ENCODE peak calls at places on chromosomes 16 and 17, in four cellular contexts. R is upper lobe of right lung, W is bronchial epithelial cell, Y is body of pancreas. K is an unnamed sample.
A peak's percentile ranks its signal among the peaks of the same experiment; 100 is the strongest.

GRCh38 chr17:2213291-2213960 is 90.2 kb downstream of the SMG6 start:
- DNase-seq in R (no peak), W (no peak), Y (no peak), K (no peak)

GRCh38 chr17:64020068-64020766 is at the start of gene ICAM2:
- DNase-seq in R (no peak), W (no peak), Y (peak; percentile 55), K (no peak)

GRCh38 chr16:24689128-24689527 is 40.3 kb upstream of the TNRC6A start:
- DNase-seq in R (no peak), W (peak; percentile 45), Y (no peak), K (no peak)

GRCh38 chr17:71639865-71640264 is 481.0 kb upstream of the SOX9 start:
- DNase-seq in R (no peak), W (no peak), Y (no peak), K (no peak)

GRCh38 chr17:53749178-53749577 is 73.5 kb upstream of the KIF2B start:
- DNase-seq in R (no peak), W (peak; percentile 44), Y (no peak), K (no peak)

GRCh38 chr17:82287849-82288601 is 14.5 kb upstream of the CSNK1D start:
- DNase-seq in R (peak; percentile 93), W (peak; percentile 94), Y (peak; percentile 95), K (no peak)

GRCh38 chr17:16639438-16639837 is 14.2 kb downstream of the ZNF624 start:
- DNase-seq in R (no peak), W (no peak), Y (no peak), K (no peak)

GRCh38 chr16:12247811-12248210 is 271.3 kb downstream of the SNX29 start:
- DNase-seq in R (no peak), W (no peak), Y (no peak), K (no peak)

GRCh38 chr16:89687092-89687940 is 827 bp downstream of the CDK10 start:
- DNase-seq in R (no peak), W (peak; percentile 45), Y (peak; percentile 85), K (peak; percentile 60)

GRCh38 chr16:10635367-10636021 is 55.1 kb upstream of the EMP2 start:
- DNase-seq in R (no peak), W (no peak), Y (no peak), K (no peak)

GRCh38 chr17:7213895-7214299 is 5.7 kb downstream of the DLG4 start:
- DNase-seq in R (no peak), W (peak; percentile 69), Y (peak; percentile 82), K (no peak)

GRCh38 chr17:10126554-10127493 is 71.6 kb downstream of the GAS7 start:
- DNase-seq in R (no peak), W (no peak), Y (no peak), K (no peak)

GRCh38 chr17:72136692-72137550 is 16.1 kb downstream of the SOX9 start:
- DNase-seq in R (no peak), W (peak; percentile 98), Y (no peak), K (no peak)

GRCh38 chr17:50101346-50102163 is 6.4 kb downstream of the PDK2 start:
- DNase-seq in R (no peak), W (no peak), Y (peak; percentile 27), K (no peak)

GRCh38 chr16:28556914-28557320 is 3.2 kb downstream of the SGF29 start:
- DNase-seq in R (no peak), W (no peak), Y (no peak), K (no peak)

GRCh38 chr16:80580109-80580832 is 39.5 kb downstream of the DYNLRB2 start:
- DNase-seq in R (no peak), W (peak; percentile 23), Y (no peak), K (no peak)

GRCh38 chr17:72381597-72382397 is 261.0 kb downstream of the SOX9 start:
- DNase-seq in R (no peak), W (no peak), Y (no peak), K (no peak)

GRCh38 chr16:51150894-51151320 is at the start of gene SALL1:
- DNase-seq in R (no peak), W (no peak), Y (no peak), K (no peak)

GRCh38 chr17:36030949-36031348 is 13.2 kb upstream of the CCL23 start:
- DNase-seq in R (no peak), W (no peak), Y (no peak), K (no peak)

GRCh38 chr17:50396261-50397110 is 837 bp downstream of the LRRC59 start:
- DNase-seq in R (peak; percentile 76), W (peak; percentile 64), Y (peak; percentile 80), K (no peak)

GRCh38 chr17:76458580-76459490 is 5.9 kb upstream of the UBE2O start:
- DNase-seq in R (peak; percentile 77), W (peak; percentile 52), Y (peak; percentile 63), K (no peak)

GRCh38 chr17:49760909-49761558 is 2.9 kb downstream of the FAM117A start:
- DNase-seq in R (no peak), W (no peak), Y (no peak), K (no peak)

GRCh38 chr16:49848530-49848929 is 7.4 kb downstream of the ZNF423 start:
- DNase-seq in R (no peak), W (no peak), Y (no peak), K (no peak)

GRCh38 chr17:64622931-64623654 is 39.0 kb downstream of the SMURF2 start:
- DNase-seq in R (no peak), W (peak; percentile 97), Y (no peak), K (no peak)

GRCh38 chr16:51383909-51384308 is 232.8 kb upstream of the SALL1 start:
- DNase-seq in R (no peak), W (peak; percentile 36), Y (no peak), K (no peak)

GRCh38 chr17:81831957-81832607 is 1.0 kb downstream of the MCRIP1 start:
- DNase-seq in R (peak; percentile 78), W (peak; percentile 65), Y (no peak), K (no peak)

GRCh38 chr16:23974223-23974622 is 138.4 kb downstream of the PRKCB start:
- DNase-seq in R (no peak), W (no peak), Y (no peak), K (no peak)

GRCh38 chr17:41377546-41377945 is 4.6 kb downstream of the KRT34 start:
- DNase-seq in R (no peak), W (peak; percentile 30), Y (no peak), K (no peak)

GRCh38 chr17:794876-795275 is 12.7 kb downstream of the MRM3 start:
- DNase-seq in R (peak; percentile 84), W (peak; percentile 40), Y (peak; percentile 95), K (no peak)

GRCh38 chr16:67177743-67178699 is 5.7 kb downstream of the MATCAP1 start:
- DNase-seq in R (peak; percentile 93), W (peak; percentile 92), Y (peak; percentile 92), K (no peak)

GRCh38 chr17:1830288-1830687 is 483 bp downstream of the RPA1 start:
- DNase-seq in R (no peak), W (peak; percentile 43), Y (no peak), K (no peak)

GRCh38 chr16:55294129-55294528 is 29.9 kb upstream of the IRX6 start:
- DNase-seq in R (no peak), W (no peak), Y (no peak), K (no peak)

DNA sequence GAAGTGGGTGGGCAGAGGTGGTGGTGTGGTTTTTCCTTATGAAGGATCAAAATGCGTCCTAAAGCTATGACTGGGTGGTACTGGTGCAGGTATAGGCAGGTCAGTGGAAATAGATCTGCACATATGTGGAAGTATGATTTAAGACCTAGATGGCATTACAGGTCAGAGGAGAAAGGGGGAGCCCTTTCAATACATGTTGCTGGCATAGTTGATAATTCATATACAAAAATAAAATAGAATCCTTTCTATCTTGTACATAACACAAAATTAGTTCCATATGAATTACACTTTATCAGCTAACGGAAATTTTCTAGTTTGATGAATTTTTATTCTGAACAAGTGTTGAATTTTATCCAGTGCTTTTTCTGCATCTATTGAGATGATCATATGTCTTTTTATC is 20.8 kb upstream of the PIK3R5 start:
- DNase-seq in R (no peak), W (peak; percentile 13), Y (no peak), K (no peak)
- TF ChIP-seq CTCF in R (peak; percentile 21), W (no peak), Y (no peak), K (peak; percentile 33)

DNA sequence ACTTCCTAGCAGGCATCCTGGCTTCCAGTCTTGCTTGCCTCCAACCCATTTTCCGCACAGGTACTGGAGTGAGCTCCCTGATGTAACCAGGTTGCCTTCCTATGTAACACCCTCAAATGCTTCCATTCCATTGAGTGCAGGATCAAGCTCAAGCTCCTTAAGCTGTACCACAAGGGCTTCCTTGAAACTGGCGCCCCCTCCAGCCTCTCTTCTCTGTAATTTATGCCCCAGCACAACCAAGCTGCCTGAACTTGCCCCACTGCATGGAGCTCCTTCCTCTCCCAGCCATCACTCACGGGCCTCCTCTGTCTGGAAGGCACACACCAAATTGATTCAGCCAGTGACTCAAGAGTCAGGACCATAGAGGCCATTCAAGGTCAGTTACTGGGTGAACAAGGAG is 234.8 kb upstream of the RPL38 start:
- DNase-seq in R (no peak), W (no peak), Y (no peak), K (no peak)
- TF ChIP-seq CTCF in R (no peak), W (no peak), Y (no peak), K (no peak)

GRCh38 chr16:85832578-85833539 is 33.4 kb downstream of the COX4I1 start:
- DNase-seq in R (no peak), W (no peak), Y (no peak), K (peak; percentile 47)
- TF ChIP-seq CTCF in R (no peak), W (no peak), Y (no peak), K (no peak)

GRCh38 chr16:88633684-88634140 is 4.7 kb upstream of the IL17C start:
- DNase-seq in R (peak; percentile 80), W (peak; percentile 38), Y (no peak), K (no peak)
- TF ChIP-seq CTCF in R (peak; percentile 35), W (peak; percentile 48), Y (peak; percentile 24), K (peak; percentile 9)

GRCh38 chr17:19880393-19880792 is 12.7 kb upstream of the ULK2 start:
- DNase-seq in R (no peak), W (no peak), Y (no peak), K (no peak)

GRCh38 chr17:19883537-19884215 is 15.9 kb upstream of the ULK2 start:
- DNase-seq in R (peak; percentile 7), W (no peak), Y (no peak), K (no peak)

DNA sequence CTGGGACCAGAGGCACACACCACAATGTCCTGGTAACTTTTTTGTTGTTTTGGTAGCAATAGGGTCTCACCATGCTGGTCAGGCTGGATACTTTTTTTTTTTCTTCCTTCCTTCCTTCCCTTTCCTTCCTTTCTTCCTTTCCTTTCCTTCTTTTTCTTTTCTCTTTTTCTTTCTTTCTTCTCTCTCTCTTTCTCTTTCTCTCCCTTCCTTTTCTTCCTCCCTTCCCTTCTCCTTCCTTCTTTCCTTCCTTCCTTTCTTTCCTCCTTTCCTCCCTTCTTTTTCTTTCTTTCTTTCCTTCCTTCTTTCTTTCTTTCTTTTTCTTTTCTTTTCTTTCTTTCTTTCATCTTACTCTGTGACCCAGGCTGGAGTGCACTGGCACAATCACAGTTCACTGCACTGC is 18.4 kb upstream of the ULK2 start:
- DNase-seq in R (peak; percentile 17), W (no peak), Y (no peak), K (no peak)
- TF ChIP-seq CTCF in R (no peak), W (no peak), Y (no peak), K (no peak)

DNA sequence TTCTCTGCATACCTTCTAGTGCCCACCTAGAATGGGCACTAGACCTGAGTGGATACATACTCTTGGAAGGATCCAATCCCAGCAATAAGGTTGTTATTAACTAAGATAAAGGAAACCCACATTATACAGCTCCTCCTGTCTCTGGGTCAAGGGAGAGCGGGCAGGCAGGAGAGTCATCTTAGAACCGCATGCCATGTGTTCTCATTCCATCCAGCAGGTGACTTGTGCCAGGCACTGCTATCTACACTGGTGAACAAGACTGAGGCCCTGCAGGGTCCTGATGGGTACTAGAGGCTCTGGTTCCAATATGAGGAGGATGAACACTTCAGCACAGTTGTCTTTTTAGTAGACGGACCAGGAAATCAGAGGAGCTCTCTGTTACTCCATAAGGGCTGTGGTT is 5.9 kb upstream of the CD300H start:
- DNase-seq in R (no peak), W (no peak), Y (no peak), K (no peak)
- TF ChIP-seq CTCF in R (no peak), W (no peak), Y (no peak), K (no peak)